ENCODE peak calls at places on chromosomes 2 and 18, in six cellular contexts. M, H, F, G, L and I are unnamed samples.

GRCh38 chr2:208565690-208566421 is 159.3 kb downstream of the PTH2R start:
- DNase-seq in H (no peak), M (no peak), F (no peak), G (no peak), L (no peak), I (no peak)

GRCh38 chr18:45650321-45650720 is 35.0 kb downstream of the SLC14A2 start:
- DNase-seq in M (no peak), F (no peak), L (no peak), G (no peak), H (no peak), I (no peak)

GRCh38 chr2:27262379-27263286 is at the start of gene SLC30A3:
- DNase-seq in H (peak; percentile 97), G (peak; percentile 73), M (peak; percentile 71), L (peak; percentile 78), F (peak; percentile 46), I (peak; percentile 49)

GRCh38 chr2:88903744-88904353 is 212.4 kb downstream of the RPIA start:
- DNase-seq in F (no peak), L (no peak), H (no peak), G (no peak), M (peak; percentile 18), I (peak; percentile 3)

GRCh38 chr2:238510911-238511613 is 84.3 kb downstream of the ASB1 start:
- DNase-seq in M (no peak), F (no peak), G (no peak), H (no peak), L (no peak), I (no peak)

GRCh38 chr2:68741238-68741637 is 6.6 kb downstream of the ARHGAP25 start:
- DNase-seq in L (no peak), H (no peak), M (no peak), G (no peak), F (no peak), I (no peak)

GRCh38 chr2:141182246-141182645 is 948.6 kb downstream of the LRP1B start:
- DNase-seq in L (no peak), G (no peak), M (no peak), H (no peak), F (no peak), I (no peak)

GRCh38 chr18:79832169-79832568 is 34.4 kb downstream of the KCNG2 start:
- DNase-seq in G (no peak), L (no peak), M (no peak), H (no peak), F (no peak), I (no peak)

GRCh38 chr18:55779711-55780590 is 192.0 kb upstream of the TCF4 start:
- DNase-seq in F (peak; percentile 60), M (peak; percentile 55), G (no peak), H (no peak), L (peak; percentile 69), I (no peak)

GRCh38 chr2:132984731-132985130 is 314.7 kb upstream of the LYPD1 start:
- DNase-seq in G (no peak), L (no peak), M (no peak), F (no peak), H (no peak), I (no peak)

GRCh38 chr2:239583879-239584859 is 183.3 kb upstream of the HDAC4 start:
- DNase-seq in L (no peak), H (no peak), M (no peak), G (no peak), F (no peak), I (no peak)